ENCODE peak calls at places on chromosomes 6 and 20, in seven cellular contexts. A is sigmoid colon, K is testis, H is gastrocnemius medialis, I is uterus, W is A549, J is ovary. Y is an unnamed sample.

GRCh38 chr6:82030301-82030700 is 217.2 kb downstream of the IBTK start:
- DNase-seq in K (no peak), J (no peak), I (no peak), W (no peak), A (no peak), H (no peak), Y (no peak)

GRCh38 chr6:158752613-158753012 is 66.6 kb downstream of the EZR start:
- DNase-seq in H (no peak), W (no peak), K (no peak), A (peak), I (no peak), J (no peak), Y (no peak)

GRCh38 chr6:39075010-39075738 is 26.6 kb downstream of the GLP1R start:
- DNase-seq in K (peak), H (no peak), A (peak), I (no peak), J (no peak), W (no peak), Y (no peak)

GRCh38 chr6:134882426-134883038 is 67.4 kb downstream of the ALDH8A1 start:
- DNase-seq in J (peak), W (peak), A (peak), K (peak), H (peak), I (peak), Y (peak)

GRCh38 chr6:21022343-21023107 is 488.3 kb downstream of the CDKAL1 start:
- DNase-seq in K (no peak), W (no peak), J (no peak), I (no peak), A (no peak), H (no peak), Y (peak)

GRCh38 chr6:28657756-28658465 is 132.2 kb downstream of the GPX5 start:
- DNase-seq in K (peak), H (no peak), J (peak), W (peak), A (no peak), I (peak), Y (peak)

GRCh38 chr6:122289721-122290501 is 109.5 kb upstream of the HSF2 start:
- DNase-seq in J (no peak), H (no peak), W (no peak), K (no peak), A (no peak), I (no peak), Y (no peak)

GRCh38 chr20:12394786-12395185 is 477.1 kb downstream of the BTBD3 start:
- DNase-seq in A (no peak), I (no peak), J (no peak), W (no peak), K (no peak), H (no peak), Y (no peak)

GRCh38 chr6:73969982-73970960 is 274.3 kb downstream of the CD109 start:
- DNase-seq in W (peak), J (no peak), I (peak), H (no peak), A (no peak), K (no peak), Y (peak)

GRCh38 chr6:70270287-70271005 is 32.4 kb downstream of the COL9A1 start:
- DNase-seq in A (no peak), W (no peak), J (no peak), K (no peak), H (no peak), I (no peak), Y (no peak)

GRCh38 chr6:77183447-77183846 is 279.8 kb downstream of the HTR1B start:
- DNase-seq in A (no peak), J (no peak), W (no peak), H (no peak), K (no peak), I (no peak), Y (no peak)

DNA sequence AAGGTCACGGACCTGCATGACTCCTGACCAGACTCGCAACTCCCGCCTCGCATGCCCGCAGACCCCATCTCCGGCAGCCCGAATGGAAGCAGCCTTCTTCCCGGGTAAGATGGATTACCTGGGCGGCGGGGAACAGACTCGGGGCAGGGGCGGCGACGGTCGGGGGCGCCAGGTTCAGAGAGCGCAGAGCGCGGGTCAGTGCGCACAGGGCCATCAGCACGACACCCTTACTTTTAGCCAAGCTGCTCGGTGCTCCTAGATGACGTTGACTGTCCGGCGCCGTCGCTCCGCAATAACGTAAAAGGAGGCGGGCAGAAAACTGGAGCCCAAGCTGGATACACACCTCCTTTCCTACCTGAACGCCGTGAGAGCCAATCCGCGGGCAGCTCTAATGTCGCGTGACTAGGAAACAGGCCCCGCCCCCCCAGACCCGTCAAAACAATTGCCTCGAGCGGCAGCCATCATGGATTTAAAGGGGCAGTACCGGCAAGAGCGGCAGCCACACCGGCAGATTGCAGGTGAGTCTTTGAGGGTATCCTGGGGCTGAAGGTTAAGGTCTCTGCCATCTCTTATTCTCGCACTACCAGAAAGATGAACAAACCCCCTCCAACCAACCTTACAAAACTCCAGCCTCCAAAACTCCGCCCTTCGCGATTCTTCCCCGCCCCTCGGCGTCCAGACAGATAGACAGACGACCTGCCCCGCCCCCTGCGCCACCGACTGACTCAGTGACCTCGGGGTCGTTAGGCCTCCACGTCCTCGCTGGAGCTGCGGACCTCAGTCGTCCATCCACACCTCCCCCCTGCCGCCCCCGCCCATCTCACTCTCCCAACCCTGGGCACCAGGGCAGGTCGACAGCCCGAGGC is at the start of the genes KLC4 and MRPL2:
- DNase-seq in K (peak), H (peak), A (peak), I (peak), J (peak), W (peak), Y (peak)
- TF ChIP-seq POLR2A in K (peak), H (peak), A (peak), I (peak), J (peak), W (peak), Y (peak)

DNA sequence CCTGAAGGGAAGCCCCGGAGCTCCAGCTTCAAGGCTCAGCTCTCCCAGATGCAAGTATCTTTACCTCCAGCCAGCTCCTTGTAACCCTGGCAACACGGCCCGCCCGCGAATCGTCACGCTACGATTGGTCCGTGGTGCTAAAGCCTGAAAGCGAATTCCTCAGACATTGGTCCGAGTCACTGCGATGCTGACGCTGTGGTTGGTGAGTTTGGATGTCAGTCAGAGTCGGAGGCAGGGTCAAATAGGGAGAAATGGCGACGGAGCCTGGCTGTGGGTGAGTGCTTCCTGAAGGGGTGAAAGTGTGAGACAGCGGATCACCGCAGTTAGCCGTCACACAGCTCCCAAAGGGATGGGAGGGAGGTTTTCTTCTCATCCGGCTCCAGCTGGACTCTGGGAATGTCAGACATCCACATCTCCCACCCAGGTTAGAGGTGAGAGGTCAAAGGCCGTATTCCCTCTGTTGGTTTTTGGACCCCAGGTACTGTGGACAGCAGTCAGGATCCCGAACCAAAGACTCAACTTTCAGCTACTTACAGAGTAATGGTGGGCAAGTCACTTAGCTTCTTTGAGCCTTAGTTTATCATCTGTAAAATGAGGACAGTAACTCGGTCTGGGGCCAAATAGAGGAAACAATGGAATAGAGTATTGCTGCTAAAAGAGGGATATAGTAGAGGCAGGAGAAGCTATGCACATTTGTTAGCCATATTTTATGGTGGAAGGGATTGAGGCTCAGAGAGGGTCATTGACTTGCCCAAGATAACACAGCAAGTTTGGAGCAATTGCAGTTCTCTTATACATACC is at the start of gene ZSWIM1:
- DNase-seq in J (peak), A (peak), K (peak), H (peak), I (peak), W (peak), Y (peak)
- TF ChIP-seq POLR2A in J (peak), A (no peak), K (no peak), H (peak), I (peak), W (peak), Y (peak)

GRCh38 chr20:44643596-44644383 is 7.7 kb downstream of the ADA start:
- DNase-seq in K (no peak), J (peak), I (peak), A (peak), W (peak), H (no peak), Y (peak)
- TF ChIP-seq POLR2A in K (no peak), J (no peak), I (no peak), A (no peak), W (no peak), H (peak), Y (no peak)

DNA sequence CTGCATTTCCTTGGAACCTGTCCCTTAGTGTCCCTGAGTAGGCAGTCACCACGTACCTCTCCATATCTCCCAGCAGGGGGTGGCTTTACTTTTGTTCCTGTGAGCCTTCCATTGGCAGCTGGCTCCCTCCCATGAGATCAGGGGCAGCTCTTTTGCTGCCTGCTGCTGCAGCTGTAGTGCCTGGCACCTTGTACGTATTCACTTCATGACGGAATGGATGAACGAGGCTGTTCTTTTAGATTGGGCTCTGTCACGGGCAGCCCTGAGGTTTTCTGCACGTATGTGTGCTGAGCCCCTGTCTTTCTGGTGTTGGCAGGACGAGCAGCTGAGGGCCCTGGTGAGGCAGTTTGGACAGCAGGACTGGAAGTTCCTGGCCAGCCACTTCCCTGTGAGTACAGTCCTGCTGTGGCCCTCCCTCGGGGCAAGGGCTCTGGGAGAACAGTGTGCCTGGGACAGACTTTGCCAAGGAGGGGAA is 14.6 kb downstream of the MYBL2 start:
- DNase-seq in J (no peak), K (no peak), I (no peak), H (no peak), A (no peak), W (no peak), Y (no peak)
- TF ChIP-seq POLR2A in J (no peak), K (no peak), I (no peak), H (no peak), A (no peak), W (no peak), Y (no peak)

GRCh38 chr6:137631323-137631722 is 137.1 kb upstream of the OLIG3 start:
- DNase-seq in J (no peak), I (no peak), A (no peak), H (no peak), K (no peak), W (no peak), Y (no peak)
- TF ChIP-seq POLR2A in J (no peak), I (no peak), A (no peak), H (no peak), K (no peak), W (no peak), Y (no peak)

GRCh38 chr6:137246801-137247202 is 27.6 kb upstream of the IFNGR1 start:
- DNase-seq in K (no peak), A (no peak), J (no peak), H (no peak), I (no peak), W (no peak), Y (no peak)
- TF ChIP-seq POLR2A in K (no peak), A (no peak), J (no peak), H (no peak), I (no peak), W (no peak), Y (no peak)

GRCh38 chr20:32820000-32820697 is 395 bp downstream of the MAPRE1 start:
- DNase-seq in H (peak), I (peak), K (peak), J (peak), W (peak), A (no peak), Y (peak)
- TF ChIP-seq POLR2A in H (peak), I (peak), K (no peak), J (peak), W (peak), A (no peak), Y (peak)

GRCh38 chr20:50730765-50731054 is 670 bp upstream of the PARD6B start:
- DNase-seq in K (no peak), A (no peak), H (no peak), J (no peak), W (no peak), I (no peak), Y (no peak)
- TF ChIP-seq POLR2A in K (no peak), A (no peak), H (no peak), J (no peak), W (peak), I (peak), Y (peak)

Y was measured in H54.